ENCODE peak calls at places on chromosomes 3 and 15, in six cellular contexts. C is neuronal stem cell, W is IMR-90, P is mesenchymal stem cell, X is trophoblast cell, K is H1. L is an unnamed sample.

GRCh38 chr15:61527836-61528589 is 298.9 kb upstream of the RORA start:
- DNase-seq in X (no peak), W (no peak), K (peak), P (no peak), C (no peak), L (peak)

GRCh38 chr3:108079877-108080276 is 11.0 kb downstream of the CD47 start:
- DNase-seq in C (no peak), X (no peak), W (no peak), P (no peak), K (no peak), L (no peak)

GRCh38 chr3:55668359-55668758 is 181.3 kb upstream of the WNT5A start:
- DNase-seq in X (peak), K (no peak), W (peak), C (no peak), P (peak), L (no peak)

GRCh38 chr3:10783360-10784346 is 32.4 kb upstream of the SLC6A11 start:
- DNase-seq in P (peak), W (peak), C (peak), X (peak), K (peak), L (no peak)

GRCh38 chr15:68003297-68003696 is 50.8 kb upstream of the PIAS1 start:
- DNase-seq in P (no peak), W (no peak), K (no peak), X (peak), C (no peak), L (no peak)

GRCh38 chr15:36831125-36831914 is 251.9 kb downstream of the CDIN1 start:
- DNase-seq in P (peak), W (peak), X (peak), C (no peak), K (no peak), L (no peak)

GRCh38 chr3:193816656-193817311 is 223.8 kb downstream of the OPA1 start:
- DNase-seq in K (peak), C (peak), X (peak), P (peak), W (peak), L (peak)

GRCh38 chr3:39272191-39272590 is 7.6 kb downstream of the CX3CR1 start:
- DNase-seq in X (no peak), W (no peak), C (no peak), P (no peak), K (no peak), L (no peak)

GRCh38 chr15:52417501-52417900 is 111.2 kb downstream of the MYO5A start:
- DNase-seq in C (no peak), K (no peak), W (peak), X (no peak), P (peak), L (no peak)

GRCh38 chr3:10389995-10390394 is 69.1 kb upstream of the SEC13 start:
- DNase-seq in K (no peak), X (no peak), W (no peak), C (no peak), P (no peak), L (no peak)

GRCh38 chr15:25693321-25694237 is 169.5 kb downstream of the ATP10A start:
- DNase-seq in K (peak), P (no peak), W (peak), C (peak), X (peak), L (peak)

GRCh38 chr3:159829056-159829995 is 159.3 kb upstream of the IL12A start:
- DNase-seq in K (no peak), C (no peak), W (peak), X (no peak), P (peak), L (no peak)

GRCh38 chr3:158430448-158430847 is 140.5 kb upstream of the MLF1 start:
- DNase-seq in K (no peak), W (peak), P (no peak), X (peak), C (no peak), L (no peak)

GRCh38 chr3:132709761-132710160 is 12.4 kb downstream of the NPHP3 start:
- DNase-seq in W (no peak), P (no peak), X (no peak), K (no peak), C (no peak), L (no peak)

GRCh38 chr3:99681976-99682375 is 43.6 kb downstream of the COL8A1 start:
- DNase-seq in P (no peak), X (no peak), K (no peak), C (no peak), W (no peak), L (no peak)

GRCh38 chr15:31283046-31283445 is 43.6 kb upstream of the KLF13 start:
- DNase-seq in X (no peak), P (no peak), W (no peak), C (no peak), K (no peak), L (no peak)

GRCh38 chr15:45093013-45093412 is 21.0 kb downstream of the DUOX2 start:
- DNase-seq in P (no peak), X (no peak), C (no peak), K (no peak), W (no peak), L (no peak)

GRCh38 chr3:11530153-11530721 is 113.5 kb downstream of the VGLL4 start:
- DNase-seq in P (peak), K (no peak), X (no peak), C (no peak), W (peak), L (no peak)

GRCh38 chr3:47265725-47266480 is 16.7 kb downstream of the KIF9 start:
- DNase-seq in C (no peak), X (peak), W (peak), P (no peak), K (no peak), L (no peak)

GRCh38 chr3:192207239-192207638 is 520.1 kb downstream of the FGF12 start:
- DNase-seq in C (no peak), P (no peak), K (no peak), X (no peak), W (no peak), L (no peak)

GRCh38 chr3:165814380-165814779 is 22.8 kb downstream of the BCHE start:
- DNase-seq in C (no peak), P (no peak), X (no peak), W (no peak), K (no peak), L (no peak)

GRCh38 chr15:75531041-75531450 is 48.1 kb downstream of the PTPN9 start:
- DNase-seq in K (no peak), X (no peak), C (no peak), W (peak), P (peak), L (no peak)

GRCh38 chr3:46061108-46061507 is 33.8 kb upstream of the XCR1 start:
- DNase-seq in W (no peak), P (no peak), K (no peak), X (peak), C (no peak), L (no peak)

GRCh38 chr15:60093273-60094067 is 89.4 kb downstream of the FOXB1 start:
- DNase-seq in W (no peak), P (no peak), C (no peak), K (no peak), X (peak), L (no peak)

GRCh38 chr3:171462224-171462623 is 2.0 kb upstream of the TNIK start:
- DNase-seq in P (no peak), W (no peak), K (no peak), X (no peak), C (no peak), L (peak)

GRCh38 chr3:10366681-10367101 is 45.8 kb upstream of the SEC13 start:
- DNase-seq in P (peak), K (no peak), W (peak), C (no peak), X (no peak), L (no peak)

GRCh38 chr3:44342191-44342790 is 3.7 kb downstream of the TCAIM start:
- DNase-seq in K (no peak), P (peak), X (no peak), C (no peak), W (peak), L (no peak)

DNA sequence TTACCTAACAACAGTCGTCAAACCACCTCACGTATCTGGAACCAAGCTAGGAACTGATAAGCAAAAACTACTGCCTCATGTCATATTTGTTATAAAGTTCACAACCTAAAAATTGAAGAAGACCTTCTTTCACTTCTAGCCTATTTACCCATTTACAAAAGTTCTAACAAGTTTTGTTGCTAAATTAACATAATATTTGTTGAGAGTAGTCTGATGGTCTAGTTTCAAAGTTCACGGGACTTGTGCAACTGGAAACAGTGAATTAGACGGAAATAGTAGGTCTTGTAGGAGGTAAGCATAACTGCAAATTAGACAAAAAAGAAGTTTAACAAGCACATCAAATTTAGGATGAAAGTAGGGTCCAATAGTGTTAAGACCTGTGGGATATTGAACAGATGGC is 51.9 kb downstream of the CCR4 start:
- DNase-seq in X (no peak), K (no peak), P (no peak), C (no peak), W (no peak), L (no peak)
- H3K14ac ChIP-seq in X (no peak), K (no peak), P (no peak), C (no peak), W (no peak), L (no peak)

GRCh38 chr15:64426845-64427465 is 33.4 kb upstream of the ZNF609 start:
- DNase-seq in K (no peak), X (peak), P (peak), W (peak), C (no peak), L (no peak)
- H3K14ac ChIP-seq in K (no peak), X (no peak), P (no peak), W (no peak), C (no peak), L (no peak)

DNA sequence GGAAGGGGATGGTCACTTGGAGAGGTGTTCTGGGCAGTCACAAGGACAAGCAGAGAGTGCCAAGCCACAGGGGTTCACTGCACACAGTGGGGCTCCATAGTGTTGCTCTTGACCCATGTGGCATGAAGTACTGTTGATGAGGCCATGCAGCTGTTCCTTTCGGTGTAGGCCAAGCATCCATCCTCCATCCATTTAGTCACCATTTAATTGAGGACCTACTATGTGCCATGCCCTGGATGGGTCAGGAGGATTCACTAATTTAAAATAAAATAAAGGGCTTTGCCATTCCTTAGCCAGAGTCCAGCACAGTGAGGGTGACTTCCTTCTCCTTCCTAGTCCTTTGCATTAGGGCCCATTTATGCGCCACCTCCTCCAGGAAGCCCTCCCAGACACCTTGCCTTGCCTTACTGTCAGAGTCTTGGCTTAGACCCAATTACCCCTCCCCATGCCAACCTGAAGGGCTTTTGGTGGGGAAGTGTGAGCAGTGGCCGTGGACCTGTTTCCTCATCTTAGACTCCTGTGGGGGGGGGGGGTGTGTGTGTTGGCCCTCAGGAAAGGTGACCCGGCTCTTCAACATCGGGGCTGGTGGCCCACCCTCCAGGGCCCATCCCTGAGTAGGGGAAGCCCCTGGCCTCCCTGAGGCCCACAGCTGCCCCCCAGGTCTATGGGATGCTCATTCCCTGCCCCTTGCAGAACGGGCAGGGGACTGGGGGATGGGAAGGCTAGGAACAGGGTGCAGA is 25.6 kb downstream of the PSTPIP1 start:
- DNase-seq in K (no peak), X (no peak), W (no peak), C (no peak), P (no peak), L (no peak)
- H3K14ac ChIP-seq in K (no peak), X (no peak), W (peak), C (no peak), P (no peak), L (no peak)

DNA sequence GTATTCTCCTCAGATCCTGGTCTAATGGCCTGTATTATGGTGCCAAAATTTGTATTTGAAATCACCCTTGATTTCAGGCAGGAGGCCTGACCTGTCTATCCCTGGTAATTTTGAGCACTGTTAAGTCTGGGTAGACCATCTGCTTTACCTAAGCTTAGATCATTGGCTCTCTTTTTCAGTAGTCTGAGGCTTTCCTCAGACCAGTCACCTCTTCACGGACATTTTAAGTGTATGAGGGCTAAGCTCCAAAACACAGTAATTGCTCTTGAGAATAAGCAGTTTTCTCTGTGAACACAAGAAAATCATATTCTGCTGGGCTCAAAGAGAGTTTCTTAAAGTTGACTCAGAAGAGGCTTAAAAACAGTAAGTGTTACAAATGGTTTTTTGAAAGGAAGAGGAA is 92.0 kb upstream of the SAMMSON start:
- DNase-seq in W (no peak), P (no peak), K (no peak), C (no peak), X (no peak), L (no peak)
- H3K14ac ChIP-seq in W (peak), P (no peak), K (no peak), C (no peak), X (no peak), L (no peak)

GRCh38 chr15:65612949-65613348 is 2.0 kb upstream of the INTS14 start:
- DNase-seq in C (no peak), W (no peak), P (no peak), K (no peak), X (no peak), L (no peak)
- H3K14ac ChIP-seq in C (no peak), W (no peak), P (no peak), K (no peak), X (no peak), L (no peak)

GRCh38 chr3:126540342-126540849 is 16.4 kb downstream of the CHST13 start:
- DNase-seq in P (peak), C (no peak), K (no peak), X (peak), W (peak), L (peak)

GRCh38 chr3:126538966-126539365 is 15.0 kb downstream of the CHST13 start:
- DNase-seq in W (no peak), X (no peak), C (no peak), P (no peak), K (no peak), L (no peak)

GRCh38 chr3:126538316-126538715 is 14.4 kb downstream of the CHST13 start:
- DNase-seq in P (no peak), C (no peak), K (peak), X (no peak), W (no peak), L (peak)

GRCh38 chr3:126540946-126541627 is 17.1 kb downstream of the CHST13 start:
- DNase-seq in W (no peak), K (peak), X (no peak), P (no peak), C (no peak), L (peak)

GRCh38 chr3:126539558-126540250 is 15.7 kb downstream of the CHST13 start:
- DNase-seq in W (no peak), X (no peak), C (no peak), P (no peak), K (no peak), L (peak)
- H3K14ac ChIP-seq in W (peak), X (no peak), C (peak), P (peak), K (no peak), L (no peak)

DNA sequence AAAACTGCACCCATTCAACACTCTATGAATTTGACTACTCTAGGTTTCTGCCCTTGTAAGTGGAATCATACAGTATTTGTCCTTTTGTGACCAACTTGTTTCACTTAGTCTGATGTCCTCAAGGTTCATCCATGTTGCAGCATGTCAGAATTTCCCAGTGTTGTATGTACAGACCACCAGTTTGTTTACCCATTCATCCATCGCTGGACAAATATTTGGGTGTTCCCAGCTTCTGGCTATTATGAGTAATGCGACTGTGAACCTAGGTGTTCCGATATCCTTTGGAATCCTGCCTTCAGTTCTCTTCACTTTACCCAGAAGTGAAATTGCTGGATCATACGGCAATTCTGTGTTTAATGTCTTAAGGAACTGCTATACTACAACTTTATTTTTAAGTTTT is 12.6 kb downstream of the RPL32 start:
- DNase-seq in W (no peak), X (no peak), C (no peak), P (peak), K (no peak), L (no peak)
- H3K14ac ChIP-seq in W (no peak), X (no peak), C (no peak), P (no peak), K (no peak), L (no peak)

DNA sequence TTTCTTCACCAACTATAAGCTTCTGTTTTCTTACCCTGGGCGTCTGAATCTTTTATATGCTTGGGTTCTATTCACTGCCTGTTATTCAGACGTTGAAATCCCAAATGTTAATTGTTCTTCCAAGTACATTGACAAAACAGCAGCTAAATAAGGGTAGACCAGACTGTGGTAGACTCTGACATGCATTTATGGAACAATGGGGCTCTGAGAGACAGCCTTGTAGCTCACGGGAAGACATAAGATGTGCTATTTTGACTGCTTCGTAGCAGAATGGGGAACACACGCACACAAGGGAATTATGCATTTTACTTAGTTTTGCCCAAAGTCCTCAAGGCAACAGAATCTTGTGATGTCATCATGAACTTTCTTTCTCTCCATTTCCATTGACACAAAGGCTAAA is 346.8 kb downstream of the ZBTB20 start:
- DNase-seq in X (no peak), W (no peak), C (peak), K (no peak), P (no peak), L (no peak)
- H3K14ac ChIP-seq in X (no peak), W (no peak), C (no peak), K (no peak), P (no peak), L (no peak)

GRCh38 chr3:143958966-143959365 is 12.7 kb upstream of the DIPK2A start:
- DNase-seq in C (no peak), K (no peak), X (no peak), P (no peak), W (no peak), L (no peak)
- H3K14ac ChIP-seq in C (no peak), K (no peak), X (no peak), P (no peak), W (no peak), L (no peak)